ENCODE peak calls at places on chromosomes 16 and 17, in six cellular contexts. E is endodermal cell, Z is HCT116, W is heart right ventricle, J is uterus, B is IMR-90. C is an unnamed sample.

GRCh38 chr17:78360371-78361226 is 722 bp upstream of the SOCS3 start:
- DNase-seq in E (peak), Z (peak), W (peak), J (peak), B (peak), C (peak)

GRCh38 chr17:6749519-6749918 is 6.3 kb upstream of the XAF1 start:
- DNase-seq in E (no peak), Z (no peak), W (no peak), J (no peak), B (no peak), C (peak)

GRCh38 chr16:4412159-4412558 is 4.2 kb downstream of the CORO7 start:
- DNase-seq in E (no peak), Z (no peak), W (no peak), J (no peak), B (no peak), C (no peak)

GRCh38 chr16:1807626-1808025 is 14.1 kb upstream of the IGFALS start:
- DNase-seq in E (no peak), Z (no peak), W (no peak), J (no peak), B (no peak), C (no peak)

GRCh38 chr16:1502092-1503004 is 9.2 kb downstream of the TELO2 start:
- DNase-seq in E (no peak), Z (no peak), W (no peak), J (no peak), B (no peak), C (no peak)

GRCh38 chr17:8785547-8786412 is 13.4 kb downstream of the MFSD6L start:
- DNase-seq in E (peak), Z (peak), W (peak), J (peak), B (peak), C (peak)

GRCh38 chr17:66076546-66077190 is 115.3 kb downstream of the CEP112 start:
- DNase-seq in E (peak), Z (no peak), W (peak), J (no peak), B (no peak), C (no peak)

GRCh38 chr17:15350777-15351486 is 9.5 kb upstream of the TEKT3 start:
- DNase-seq in E (no peak), Z (no peak), W (no peak), J (peak), B (no peak), C (no peak)

GRCh38 chr17:68145088-68145487 is 102.8 kb upstream of the AMZ2 start:
- DNase-seq in E (no peak), Z (no peak), W (no peak), J (no peak), B (no peak), C (no peak)

GRCh38 chr16:85004587-85005205 is 6.6 kb downstream of the ZDHHC7 start:
- DNase-seq in E (no peak), Z (no peak), W (no peak), J (peak), B (peak), C (peak)

GRCh38 chr17:47850692-47851573 is at the start of gene SP6:
- DNase-seq in E (peak), Z (peak), W (peak), J (peak), B (peak), C (peak)

GRCh38 chr16:4426021-4426684 is 485 bp downstream of the DNAJA3 start:
- DNase-seq in E (no peak), Z (no peak), W (no peak), J (no peak), B (no peak), C (no peak)

GRCh38 chr16:30948087-30948955 is 547 bp upstream of the ORAI3 start:
- DNase-seq in E (peak), Z (peak), W (peak), J (peak), B (peak), C (peak)

GRCh38 chr17:58385359-58385899 is 31.9 kb downstream of the RNF43 start:
- DNase-seq in E (no peak), Z (no peak), W (no peak), J (no peak), B (no peak), C (no peak)

GRCh38 chr17:59427425-59427921 is 96.0 kb downstream of the YPEL2 start:
- DNase-seq in E (peak), Z (no peak), W (peak), J (no peak), B (peak), C (peak)

GRCh38 chr17:13837417-13837816 is 231.9 kb upstream of the COX10 start:
- DNase-seq in E (no peak), Z (no peak), W (no peak), J (no peak), B (no peak), C (no peak)

GRCh38 chr17:68533887-68534700 is 21.9 kb downstream of the PRKAR1A start:
- DNase-seq in E (no peak), Z (no peak), W (no peak), J (no peak), B (peak), C (peak)

GRCh38 chr17:1398028-1398427 is 2.0 kb downstream of the YWHAE start:
- DNase-seq in E (no peak), Z (no peak), W (no peak), J (no peak), B (peak), C (peak)

GRCh38 chr16:58025351-58026138 is at the start of gene MMP15:
- DNase-seq in E (peak), Z (peak), W (peak), J (peak), B (peak), C (peak)

GRCh38 chr17:76102944-76103273 is 678 bp downstream of the EXOC7 start:
- DNase-seq in E (no peak), Z (no peak), W (no peak), J (no peak), B (no peak), C (no peak)

GRCh38 chr16:1485847-1486496 is 2.8 kb downstream of the PTX4 start:
- DNase-seq in E (no peak), Z (no peak), W (no peak), J (no peak), B (no peak), C (no peak)

GRCh38 chr17:65023791-65024190 is 32.7 kb downstream of the GNA13 start:
- DNase-seq in E (no peak), Z (no peak), W (no peak), J (no peak), B (no peak), C (no peak)

GRCh38 chr17:48259710-48260291 is 152.2 kb downstream of the SNX11 start:
- DNase-seq in E (peak), Z (no peak), W (no peak), J (no peak), B (peak), C (peak)

GRCh38 chr16:57802635-57803412 is 533 bp upstream of the KIFC3 start:
- DNase-seq in E (peak), Z (no peak), W (no peak), J (no peak), B (peak), C (peak)

GRCh38 chr17:58630883-58631522 is 60.8 kb downstream of the TEX14 start:
- DNase-seq in E (peak), Z (peak), W (peak), J (no peak), B (no peak), C (no peak)

GRCh38 chr17:53892222-53892621 is 69.5 kb downstream of the KIF2B start:
- DNase-seq in E (no peak), Z (no peak), W (no peak), J (no peak), B (no peak), C (no peak)

GRCh38 chr16:4625617-4626159 is 1.1 kb downstream of the MGRN1 start:
- DNase-seq in E (no peak), Z (no peak), W (no peak), J (no peak), B (no peak), C (no peak)

GRCh38 chr16:89000207-89000959 is 23.4 kb upstream of the CBFA2T3 start:
- DNase-seq in E (no peak), Z (no peak), W (no peak), J (no peak), B (no peak), C (no peak)

GRCh38 chr17:69997332-69997731 is 77.7 kb upstream of the KCNJ16 start:
- DNase-seq in E (no peak), Z (no peak), W (no peak), J (no peak), B (peak), C (peak)

GRCh38 chr17:33375086-33375485 is 82.0 kb upstream of the ASIC2 start:
- DNase-seq in E (peak), Z (no peak), W (no peak), J (no peak), B (no peak), C (no peak)

GRCh38 chr17:74052993-74053744 is 150.3 kb upstream of the RPL38 start:
- DNase-seq in E (peak), Z (no peak), W (no peak), J (no peak), B (no peak), C (no peak)
- H3K4me3 ChIP-seq in E (no peak), Z (no peak), W (no peak), J (no peak), B (no peak), C (no peak)

DNA sequence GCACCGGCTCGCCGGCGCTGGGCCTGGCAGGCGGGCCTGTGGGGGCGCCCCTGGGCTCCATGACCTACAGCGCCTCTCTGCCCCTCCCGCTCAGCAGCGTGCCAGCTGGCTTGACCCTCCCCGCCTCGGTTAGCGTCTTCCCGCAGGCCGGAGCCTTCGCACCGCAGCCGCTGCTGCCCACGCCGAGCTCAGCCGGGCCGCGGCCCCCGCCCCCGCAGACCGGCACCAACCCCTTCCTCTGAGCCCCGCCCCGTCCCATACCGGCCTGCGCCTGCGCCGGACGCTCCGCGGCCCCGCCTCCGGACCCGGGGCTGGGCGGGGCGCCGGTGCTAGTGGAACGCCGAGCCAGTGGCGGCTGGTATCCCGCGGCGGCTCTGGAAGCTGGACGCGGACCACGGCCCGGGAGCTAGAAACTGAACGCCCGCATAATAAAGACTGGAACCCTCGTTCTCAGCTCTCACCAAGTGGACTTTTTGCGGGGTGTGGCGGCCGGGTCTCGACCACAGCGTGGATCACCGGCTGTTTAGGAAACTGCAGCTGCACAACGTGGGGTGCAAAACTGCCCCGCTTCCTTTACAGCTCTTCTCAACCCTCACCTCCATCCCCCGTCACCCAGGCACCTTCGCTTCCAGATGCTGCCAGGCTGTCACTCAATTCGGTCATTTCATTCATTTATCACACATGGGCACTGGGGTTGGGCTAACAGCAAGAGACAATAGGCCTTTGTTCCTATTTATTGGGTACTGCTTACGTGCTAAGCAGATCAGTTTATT is 4.9 kb upstream of the SPATA20 start:
- DNase-seq in E (peak), Z (no peak), W (peak), J (peak), B (peak), C (peak)
- TF ChIP-seq CTCF in E (peak), Z (no peak), W (no peak), J (peak), B (peak), C (no peak)

GRCh38 chr17:38353668-38354067 is 2.0 kb downstream of the SOCS7 start:
- DNase-seq in E (no peak), Z (no peak), W (no peak), J (no peak), B (no peak), C (no peak)
- H3K4me3 ChIP-seq in E (peak), Z (no peak), W (peak), J (peak), B (no peak), C (no peak)

GRCh38 chr16:8795096-8795495 is 2.3 kb downstream of the TMEM186 start:
- DNase-seq in E (no peak), Z (no peak), W (no peak), J (no peak), B (no peak), C (no peak)
- TF ChIP-seq CTCF in E (no peak), Z (no peak), W (no peak), J (no peak), B (no peak), C (no peak)

DNA sequence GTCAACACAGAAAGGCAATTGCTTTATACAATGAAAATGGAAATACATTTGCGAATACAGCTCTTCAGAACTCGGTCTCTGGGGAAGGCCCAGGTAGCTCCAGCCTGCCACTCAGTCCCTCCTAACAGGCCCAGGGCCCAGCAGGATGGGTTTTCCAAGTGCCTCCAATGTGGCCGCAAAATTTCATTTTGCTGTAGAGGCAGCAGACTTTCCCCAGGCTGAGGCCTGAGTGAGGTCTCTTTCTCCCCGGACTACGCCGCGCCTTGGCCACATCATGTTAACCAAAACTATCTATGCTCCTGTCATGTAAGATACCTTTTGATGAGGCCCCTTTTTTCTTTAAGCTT is 606.0 kb upstream of the SALL1 start:
- DNase-seq in E (no peak), Z (no peak), W (no peak), J (no peak), B (no peak), C (no peak)
- H3K4me3 ChIP-seq in E (no peak), Z (no peak), W (no peak), J (no peak), B (no peak), C (no peak)

GRCh38 chr17:60640503-60640902 is 37.1 kb upstream of the BCAS3 start:
- DNase-seq in E (no peak), Z (no peak), W (no peak), J (no peak), B (peak), C (peak)
- TF ChIP-seq CTCF in E (peak), Z (peak), W (peak), J (no peak), B (peak), C (peak)

GRCh38 chr16:19085679-19086200 is 18.3 kb downstream of the COQ7 start:
- DNase-seq in E (no peak), Z (no peak), W (no peak), J (no peak), B (no peak), C (peak)

GRCh38 chr16:19088341-19088916 is 21.0 kb downstream of the COQ7 start:
- DNase-seq in E (peak), Z (no peak), W (no peak), J (no peak), B (no peak), C (no peak)

GRCh38 chr16:19084879-19085278 is 17.5 kb downstream of the COQ7 start:
- DNase-seq in E (no peak), Z (no peak), W (no peak), J (no peak), B (no peak), C (no peak)

GRCh38 chr16:19084139-19084538 is 16.7 kb downstream of the COQ7 start:
- DNase-seq in E (no peak), Z (no peak), W (no peak), J (no peak), B (no peak), C (no peak)

GRCh38 chr16:19086322-19087199 is 19.1 kb downstream of the COQ7 start:
- DNase-seq in E (peak), Z (peak), W (peak), J (peak), B (peak), C (peak)
- H3K4me3 ChIP-seq in E (no peak), Z (peak), W (peak), J (peak), B (peak), C (peak)

DNA sequence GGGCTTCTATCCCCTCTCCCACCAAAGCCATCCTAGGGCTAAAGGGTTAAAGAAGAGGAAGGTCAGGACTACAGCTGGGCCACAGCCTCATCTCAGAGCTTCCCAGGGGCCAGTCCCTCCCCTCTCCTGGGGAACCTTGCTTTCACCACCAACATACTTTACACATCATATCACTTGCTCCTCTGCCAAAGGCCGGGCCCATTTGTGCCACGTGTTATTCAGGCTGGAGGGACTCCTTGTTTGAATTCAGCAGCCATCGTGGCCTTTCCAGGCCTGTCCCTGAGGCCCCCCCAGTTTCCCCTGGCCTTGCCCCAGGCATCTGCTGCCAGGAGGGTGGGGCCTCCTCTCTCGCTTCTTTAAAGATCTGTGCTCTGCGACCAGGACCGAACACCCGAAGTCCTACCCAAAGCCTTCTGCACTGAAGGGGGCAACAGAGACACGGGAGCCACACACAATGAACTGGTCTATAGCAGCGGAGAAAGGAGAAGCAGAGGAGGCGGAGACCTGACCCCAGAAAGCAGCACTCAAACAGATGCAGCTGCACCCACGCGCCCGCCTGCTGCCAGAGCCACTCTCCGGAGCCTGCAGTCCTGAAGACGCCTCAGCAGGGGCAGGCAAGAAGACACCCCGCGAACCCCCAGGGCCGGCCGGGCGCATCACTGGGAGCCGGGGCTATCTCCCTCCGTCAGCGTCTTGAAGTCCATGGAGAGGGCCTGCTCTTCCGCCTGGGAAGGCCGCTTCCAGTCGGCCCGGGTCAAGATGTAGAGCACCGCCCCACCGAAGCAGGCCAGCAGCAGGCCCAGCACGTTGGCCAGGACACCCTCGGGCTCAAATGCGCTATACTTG is 12.1 kb downstream of the CYB561 start:
- DNase-seq in E (no peak), Z (no peak), W (peak), J (peak), B (peak), C (peak)
- TF ChIP-seq CTCF in E (no peak), Z (no peak), W (no peak), J (no peak), B (no peak), C (peak)

GRCh38 chr17:51045616-51046526 is 74.8 kb downstream of the SPAG9 start:
- DNase-seq in E (no peak), Z (no peak), W (no peak), J (no peak), B (no peak), C (no peak)

GRCh38 chr17:51050291-51051033 is 70.2 kb downstream of the SPAG9 start:
- DNase-seq in E (no peak), Z (no peak), W (no peak), J (no peak), B (no peak), C (no peak)

GRCh38 chr17:51046527-51047384 is 73.9 kb downstream of the SPAG9 start:
- DNase-seq in E (peak), Z (no peak), W (peak), J (peak), B (peak), C (peak)

DNA sequence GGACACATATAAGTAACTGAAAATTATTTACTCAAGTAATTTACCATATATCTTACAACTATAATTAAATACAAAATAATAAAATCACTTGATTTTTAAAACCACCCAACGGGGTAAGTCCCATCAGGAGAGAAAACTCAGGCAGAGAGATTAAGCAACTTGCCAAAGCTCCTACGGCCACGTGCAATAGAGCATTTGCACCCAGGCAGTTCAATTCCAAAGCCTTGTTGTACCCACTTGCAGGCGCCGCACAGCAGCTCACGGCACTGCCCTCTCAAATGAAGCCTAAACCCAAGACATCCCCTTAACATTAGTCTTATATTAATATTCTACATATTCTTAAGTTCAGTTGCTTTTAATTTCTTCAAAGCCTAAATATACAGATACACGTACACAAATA is 75.7 kb downstream of the SPAG9 start:
- DNase-seq in E (peak), Z (no peak), W (no peak), J (no peak), B (no peak), C (no peak)
- H3K4me3 ChIP-seq in E (peak), Z (no peak), W (no peak), J (no peak), B (no peak), C (no peak)